ENCODE peak calls at places on chromosomes 13 and 19, in five cellular contexts. One of them, this sample, is unnamed.
A peak's percentile ranks its signal among the peaks of the same experiment; 100 is the strongest.

GRCh38 chr13:87093399-87093798 is 577.8 kb upstream of the SLITRK5 start:
- DNase-seq in PC-9: no peak
- DNase-seq in fibroblast of lung: peak; percentile 5
- DNase-seq in IMR-90: peak; percentile 75
- DNase-seq in GM23338: no peak
- DNase-seq in this sample: no peak

GRCh38 chr13:26442541-26442940 is 114.9 kb upstream of the WASF3 start:
- DNase-seq in PC-9: no peak
- DNase-seq in fibroblast of lung: peak; percentile 87
- DNase-seq in IMR-90: peak; percentile 82
- DNase-seq in GM23338: no peak
- DNase-seq in this sample: no peak

GRCh38 chr19:3045885-3046603 is 16.3 kb downstream of the TLE5 start:
- DNase-seq in PC-9: no peak
- DNase-seq in fibroblast of lung: no peak
- DNase-seq in IMR-90: no peak
- DNase-seq in GM23338: peak; percentile 80
- DNase-seq in this sample: no peak

GRCh38 chr13:41117859-41118258 is 14.7 kb downstream of the KBTBD6 start:
- DNase-seq in PC-9: no peak
- DNase-seq in fibroblast of lung: no peak
- DNase-seq in IMR-90: no peak
- DNase-seq in GM23338: no peak
- DNase-seq in this sample: no peak

GRCh38 chr19:18529782-18530181 is 7.9 kb upstream of the ELL start:
- DNase-seq in PC-9: no peak
- DNase-seq in fibroblast of lung: no peak
- DNase-seq in IMR-90: no peak
- DNase-seq in GM23338: no peak
- DNase-seq in this sample: no peak

GRCh38 chr19:5078666-5079409 is 109.9 kb downstream of the KDM4B start:
- DNase-seq in PC-9: no peak
- DNase-seq in fibroblast of lung: no peak
- DNase-seq in IMR-90: no peak
- DNase-seq in GM23338: no peak
- DNase-seq in this sample: no peak

GRCh38 chr19:7550987-7551761 is 15.7 kb downstream of the PNPLA6 start:
- DNase-seq in PC-9: no peak
- DNase-seq in fibroblast of lung: peak; percentile 47
- DNase-seq in IMR-90: peak; percentile 30
- DNase-seq in GM23338: peak; percentile 100
- DNase-seq in this sample: no peak

GRCh38 chr19:37778613-37779138 is 710 bp downstream of the ZNF573 start:
- DNase-seq in PC-9: peak; percentile 56
- DNase-seq in fibroblast of lung: peak; percentile 15
- DNase-seq in IMR-90: peak; percentile 0
- DNase-seq in GM23338: peak; percentile 30
- DNase-seq in this sample: no peak

GRCh38 chr19:7544626-7545025 is 9.1 kb downstream of the PNPLA6 start:
- DNase-seq in PC-9: no peak
- DNase-seq in fibroblast of lung: no peak
- DNase-seq in IMR-90: no peak
- DNase-seq in GM23338: no peak
- DNase-seq in this sample: no peak

GRCh38 chr19:10521461-10522216 is 4.4 kb upstream of the S1PR5 start:
- DNase-seq in PC-9: no peak
- DNase-seq in fibroblast of lung: no peak
- DNase-seq in IMR-90: no peak
- DNase-seq in GM23338: no peak
- DNase-seq in this sample: no peak

GRCh38 chr13:27792393-27793218 is at the start of gene GSX1:
- DNase-seq in PC-9: no peak
- DNase-seq in fibroblast of lung: peak; percentile 69
- DNase-seq in IMR-90: peak; percentile 63
- DNase-seq in GM23338: peak; percentile 95
- DNase-seq in this sample: peak; percentile 13

GRCh38 chr19:17873661-17874422 is 2.1 kb downstream of the SLC5A5 start:
- DNase-seq in PC-9: peak; percentile 51
- DNase-seq in fibroblast of lung: no peak
- DNase-seq in IMR-90: no peak
- DNase-seq in GM23338: peak; percentile 94
- DNase-seq in this sample: no peak

GRCh38 chr13:48094404-48094780 is 512 bp downstream of the MED4 start:
- DNase-seq in PC-9: no peak
- DNase-seq in fibroblast of lung: peak; percentile 20
- DNase-seq in IMR-90: no peak
- DNase-seq in GM23338: peak; percentile 24
- DNase-seq in this sample: no peak

GRCh38 chr19:10074153-10074552 is 12.0 kb upstream of the SHFL start:
- DNase-seq in PC-9: no peak
- DNase-seq in fibroblast of lung: no peak
- DNase-seq in IMR-90: peak; percentile 36
- DNase-seq in GM23338: peak; percentile 68
- DNase-seq in this sample: no peak

GRCh38 chr13:94658926-94659649 is 53.3 kb downstream of the SOX21 start:
- DNase-seq in PC-9: no peak
- DNase-seq in fibroblast of lung: no peak
- DNase-seq in IMR-90: no peak
- DNase-seq in GM23338: peak; percentile 59
- DNase-seq in this sample: no peak

GRCh38 chr19:53870485-53870844 is 2.8 kb downstream of the MYADM start:
- DNase-seq in PC-9: peak; percentile 36
- DNase-seq in fibroblast of lung: peak; percentile 20
- DNase-seq in IMR-90: no peak
- DNase-seq in GM23338: no peak
- DNase-seq in this sample: no peak

GRCh38 chr19:39987596-39987995 is 9.3 kb upstream of the ZNF546 start:
- DNase-seq in PC-9: no peak
- DNase-seq in fibroblast of lung: no peak
- DNase-seq in IMR-90: no peak
- DNase-seq in GM23338: no peak
- DNase-seq in this sample: no peak
- H2AFZ ChIP-seq in PC-9: no peak overlapping the region
- H2AFZ ChIP-seq in fibroblast of lung: no peak overlapping the region
- H2AFZ ChIP-seq in IMR-90: no peak overlapping the region
- H2AFZ ChIP-seq in GM23338: no peak overlapping the region
- H2AFZ ChIP-seq in this sample: no peak overlapping the region

DNA sequence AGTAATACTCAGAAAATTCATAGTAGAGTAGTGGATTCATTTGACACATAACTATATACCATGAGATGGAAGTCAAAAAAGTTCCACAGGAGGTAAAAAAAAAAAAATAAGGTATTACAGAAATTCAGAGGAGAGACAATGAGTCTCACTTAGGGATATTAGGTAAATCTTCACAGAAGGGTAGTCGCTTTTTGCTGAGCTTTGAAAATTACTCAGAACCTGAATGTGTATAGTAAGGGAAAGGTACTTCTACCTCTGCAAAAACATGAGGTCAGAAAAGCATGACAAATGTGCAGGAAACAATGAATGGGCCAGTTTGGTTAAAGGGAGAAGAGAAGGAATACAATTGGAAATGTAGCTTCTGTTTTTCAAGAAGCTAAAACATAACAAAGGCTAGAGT is 250.6 kb downstream of the ITGBL1 start:
- DNase-seq in PC-9: no peak
- DNase-seq in fibroblast of lung: no peak
- DNase-seq in IMR-90: no peak
- DNase-seq in GM23338: no peak
- DNase-seq in this sample: no peak
- H3K27ac ChIP-seq in PC-9: no peak overlapping the region
- H3K27ac ChIP-seq in fibroblast of lung: no peak overlapping the region
- H3K27ac ChIP-seq in IMR-90: no peak overlapping the region
- H3K27ac ChIP-seq in GM23338: no peak overlapping the region
- H3K27ac ChIP-seq in this sample: no peak overlapping the region

GRCh38 chr19:14517840-14518505 is at the start of gene DNAJB1:
- DNase-seq in PC-9: no peak
- DNase-seq in fibroblast of lung: peak; percentile 75
- DNase-seq in IMR-90: peak; percentile 64
- DNase-seq in GM23338: peak; percentile 70
- DNase-seq in this sample: peak; percentile 69
- H3K4me3 ChIP-seq in PC-9: peak within 1 kb of the TSS; percentile 99
- H3K4me3 ChIP-seq in fibroblast of lung: peak within 1 kb of the TSS; percentile 98
- H3K4me3 ChIP-seq in IMR-90: peak within 1 kb of the TSS; percentile 85
- H3K4me3 ChIP-seq in GM23338: peak within 1 kb of the TSS; percentile 97
- H3K4me3 ChIP-seq in this sample: peak within 1 kb of the TSS; percentile 99

GRCh38 chr13:112940236-112940635 is 28.8 kb upstream of the MCF2L start:
- DNase-seq in PC-9: no peak
- DNase-seq in fibroblast of lung: peak; percentile 3
- DNase-seq in IMR-90: no peak
- DNase-seq in GM23338: no peak
- DNase-seq in this sample: no peak

GRCh38 chr13:112941349-112941748 is 27.7 kb upstream of the MCF2L start:
- DNase-seq in PC-9: no peak
- DNase-seq in fibroblast of lung: no peak
- DNase-seq in IMR-90: no peak
- DNase-seq in GM23338: no peak
- DNase-seq in this sample: no peak

GRCh38 chr13:112938680-112939079 is 30.3 kb upstream of the MCF2L start:
- DNase-seq in PC-9: no peak
- DNase-seq in fibroblast of lung: no peak
- DNase-seq in IMR-90: no peak
- DNase-seq in GM23338: no peak
- DNase-seq in this sample: no peak

GRCh38 chr13:112943309-112944125 is 25.5 kb upstream of the MCF2L start:
- DNase-seq in PC-9: peak; percentile 41
- DNase-seq in fibroblast of lung: peak; percentile 23
- DNase-seq in IMR-90: peak; percentile 4
- DNase-seq in GM23338: peak; percentile 72
- DNase-seq in this sample: no peak

DNA sequence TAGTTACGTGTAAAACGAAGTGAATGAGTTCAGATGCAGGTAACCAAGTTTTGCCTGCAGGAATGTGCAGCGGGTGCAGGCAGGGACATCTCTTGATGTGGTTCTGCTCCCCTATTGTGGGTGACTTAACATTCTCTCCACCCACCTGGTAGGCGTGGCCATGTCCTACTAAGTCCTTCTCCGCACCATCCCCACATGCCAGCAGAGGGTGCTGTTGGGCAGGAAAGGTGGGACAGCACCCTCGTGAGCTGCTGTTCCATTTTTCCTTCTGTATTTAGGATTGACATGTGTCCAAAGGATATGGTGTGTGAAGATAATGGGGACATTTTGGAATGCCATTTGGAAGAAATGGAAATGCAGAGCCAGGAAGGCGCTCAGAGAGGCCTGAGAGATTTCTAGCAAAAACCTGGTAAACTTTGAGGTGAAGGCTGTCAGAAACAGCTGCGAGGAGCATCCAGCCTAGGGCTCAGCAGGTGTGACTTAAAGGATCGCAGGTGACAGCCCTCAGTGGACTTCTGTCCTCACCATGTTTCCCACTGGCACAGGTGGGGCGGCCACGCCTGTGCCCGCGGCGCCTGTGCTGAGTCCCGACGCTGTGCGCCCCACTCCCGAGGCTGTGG is 26.2 kb upstream of the MCF2L start:
- DNase-seq in PC-9: peak; percentile 91
- DNase-seq in fibroblast of lung: peak; percentile 85
- DNase-seq in IMR-90: peak; percentile 91
- DNase-seq in GM23338: peak; percentile 99
- DNase-seq in this sample: peak; percentile 87
- H2AFZ ChIP-seq in PC-9: peak overlapping the region; percentile 98
- H2AFZ ChIP-seq in fibroblast of lung: no peak overlapping the region
- H2AFZ ChIP-seq in IMR-90: peak overlapping the region; percentile 92
- H2AFZ ChIP-seq in GM23338: no peak overlapping the region
- H2AFZ ChIP-seq in this sample: no peak overlapping the region

GRCh38 chr13:99655351-99656091 is 154.2 kb downstream of the TM9SF2 start:
- DNase-seq in PC-9: no peak
- DNase-seq in fibroblast of lung: peak; percentile 90
- DNase-seq in IMR-90: peak; percentile 24
- DNase-seq in GM23338: no peak
- DNase-seq in this sample: peak; percentile 68
- H3K27ac ChIP-seq in PC-9: no peak overlapping the region
- H3K27ac ChIP-seq in fibroblast of lung: no peak overlapping the region
- H3K27ac ChIP-seq in IMR-90: no peak overlapping the region
- H3K27ac ChIP-seq in GM23338: no peak overlapping the region
- H3K27ac ChIP-seq in this sample: peak overlapping the region; percentile 44

GRCh38 chr19:58547323-58548312 is 3.8 kb downstream of the TRIM28 start:
- DNase-seq in PC-9: no peak
- DNase-seq in fibroblast of lung: no peak
- DNase-seq in IMR-90: no peak
- DNase-seq in GM23338: no peak
- DNase-seq in this sample: no peak
- H3K4me3 ChIP-seq in PC-9: no peak overlapping the region
- H3K4me3 ChIP-seq in fibroblast of lung: no peak overlapping the region
- H3K4me3 ChIP-seq in IMR-90: no peak overlapping the region
- H3K4me3 ChIP-seq in GM23338: peak overlapping the region; percentile 99
- H3K4me3 ChIP-seq in this sample: no peak overlapping the region

This sample was measured in keratinocyte.